ENCODE peak calls at places on chromosomes 1 and 21, in four cellular contexts. L is naive thymus-derived CD4-positive, alpha-beta T cell; U is cardiac muscle cell; Q is WERI-Rb-1. A is an unnamed sample. For H3K27me3 and H3K36me3, the result is how much of the 10 kb centered on the place peaks cover.

GRCh38 chr1:30984167-30984870 is 75.8 kb upstream of the SDC3 start:
- DNase-seq in L (no peak), U (no peak), Q (no peak), A (no peak)

GRCh38 chr21:36320421-36321324 is 676 bp downstream of the MORC3 start:
- DNase-seq in L (no peak), U (peak), Q (peak), A (peak)

GRCh38 chr1:182955596-182956588 is 2.9 kb upstream of the SHCBP1L start:
- DNase-seq in L (no peak), U (no peak), Q (peak), A (no peak)

GRCh38 chr21:38277501-38278111 is 20.8 kb downstream of the KCNJ15 start:
- DNase-seq in L (no peak), U (no peak), Q (no peak), A (no peak)

GRCh38 chr1:54336121-54336520 is 70.1 kb downstream of the SSBP3 start:
- DNase-seq in L (no peak), U (no peak), Q (no peak), A (no peak)

GRCh38 chr21:34544032-34544496 is 32.1 kb upstream of the KCNE1 start:
- DNase-seq in L (peak), U (peak), Q (peak), A (peak)

GRCh38 chr1:70041317-70042045 is 163.9 kb downstream of the LRRC40 start:
- DNase-seq in L (no peak), U (no peak), Q (no peak), A (no peak)

GRCh38 chr21:18220498-18220897 is 24.1 kb upstream of the CHODL start:
- DNase-seq in L (no peak), U (no peak), Q (no peak), A (no peak)

GRCh38 chr1:59732219-59732955 is 82.4 kb upstream of the HOOK1 start:
- DNase-seq in L (no peak), U (no peak), Q (no peak), A (no peak)

GRCh38 chr1:12075195-12076114 is 12.4 kb downstream of the TNFRSF8 start:
- DNase-seq in L (no peak), U (peak), Q (no peak), A (no peak)

GRCh38 chr1:84632142-84632541 is 57.9 kb upstream of the CTBS start:
- DNase-seq in L (no peak), U (no peak), Q (no peak), A (no peak)

GRCh38 chr1:19091539-19091938 is 118.5 kb downstream of the UBR4 start:
- DNase-seq in L (no peak), U (no peak), Q (no peak), A (no peak)

GRCh38 chr1:97630968-97631367 is 289.9 kb downstream of the DPYD start:
- DNase-seq in L (no peak), U (peak), Q (no peak), A (no peak)

DNA sequence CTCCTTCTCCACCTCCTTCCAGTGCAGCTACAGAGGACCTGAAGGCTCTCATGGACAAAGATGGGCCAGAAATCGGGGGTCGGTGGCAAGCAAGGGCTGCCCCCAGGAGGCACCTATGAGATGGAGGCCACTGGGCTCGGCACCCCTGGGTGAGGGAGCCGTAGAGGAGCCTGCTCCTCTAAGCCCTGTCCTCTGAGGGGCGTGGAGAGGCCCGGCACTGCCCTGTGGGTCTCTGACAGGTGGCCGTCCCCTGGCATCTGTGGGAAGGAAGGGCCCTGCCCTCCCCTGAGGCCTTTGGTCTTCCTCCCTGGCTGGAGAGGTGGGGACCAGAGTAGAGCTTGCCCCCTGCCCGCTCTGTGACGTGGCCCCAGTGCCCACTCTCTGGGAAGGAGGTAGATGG is 30.9 kb downstream of the PRDM16 start:
- DNase-seq in L (no peak), U (no peak), Q (no peak), A (no peak)
- H3K27me3 ChIP-seq in L (under half), U (under half), Q (under half), A (under half)

GRCh38 chr1:225846331-225847310 is 35.6 kb downstream of the TMEM63A start:
- DNase-seq in L (no peak), U (no peak), Q (no peak), A (no peak)
- H3K36me3 ChIP-seq in L (under half), U (under half), Q (under half), A (half or more)

GRCh38 chr1:206803221-206803730 is 31.0 kb upstream of the IL10 start:
- DNase-seq in L (peak), U (no peak), Q (no peak), A (peak)
- H3K27ac ChIP-seq in L (peak), U (no peak), Q (no peak), A (peak)

GRCh38 chr1:38738207-38738606 is 121.4 kb downstream of the RRAGC start:
- DNase-seq in L (no peak), U (no peak), Q (no peak), A (no peak)

GRCh38 chr1:38735651-38736161 is 123.9 kb downstream of the RRAGC start:
- DNase-seq in L (no peak), U (no peak), Q (no peak), A (no peak)

GRCh38 chr1:38730511-38731397 is 128.8 kb downstream of the RRAGC start:
- DNase-seq in L (no peak), U (no peak), Q (no peak), A (no peak)

GRCh38 chr1:38736399-38736798 is 123.2 kb downstream of the RRAGC start:
- DNase-seq in L (no peak), U (no peak), Q (no peak), A (no peak)

DNA sequence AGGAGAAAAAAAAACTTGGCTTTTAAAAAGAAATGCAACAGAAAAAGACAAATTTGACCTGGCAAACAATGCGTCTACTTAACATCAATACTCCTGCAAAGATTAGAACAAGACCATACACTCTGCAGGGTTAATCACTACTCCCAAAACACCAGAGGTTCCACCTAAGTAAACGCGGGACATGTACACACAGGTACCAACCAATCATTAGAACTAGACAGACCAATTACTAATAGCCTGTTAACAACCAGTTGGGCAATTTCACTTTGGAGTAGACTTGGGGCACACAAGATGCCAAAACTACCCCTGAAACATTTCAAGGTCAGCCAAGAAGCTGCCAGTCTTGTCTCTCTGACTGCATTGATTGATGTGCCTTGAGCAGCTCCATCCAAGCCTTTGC is 125.8 kb downstream of the RRAGC start:
- DNase-seq in L (no peak), U (no peak), Q (no peak), A (no peak)
- H3K27me3 ChIP-seq in L (under half), U (under half), Q (under half), A (under half)

GRCh38 chr1:101291562-101292035 is 54.8 kb downstream of the S1PR1 start:
- DNase-seq in L (peak), U (peak), Q (no peak), A (peak)
- H3K36me3 ChIP-seq in L (under half), U (under half), Q (under half), A (under half)

A was measured in CD4-positive, CD25-positive, alpha-beta regulatory T cell.